ENCODE peak calls at places on chromosomes 7 and 10, in nine cellular contexts. G is HEK293T; V is amniotic epithelial cell; S is activated naive CD4-positive, alpha-beta T cell treated with anti-CD3 and anti-CD28 coated beads, Interleukin-2, amount 10 ng/mL, durations not matched to agents 7 days and 5 days; M is stomach; T is T-helper 2 cell treated with Interferon-gamma antibody and Interleukin-4, amounts not matched to agents 5 μg/mL and 100 μg/mL, for 36 hours; Y is fibroblast of the aortic adventitia; D is AML-193; B is LoVo. U is an unnamed sample.
A peak's percentile ranks its signal among the peaks of the same experiment; 100 is the strongest.

GRCh38 chr10:133351408-133352318 is 4.5 kb downstream of the PRAP1 start:
- DNase-seq in D (no peak), M (no peak), G (no peak), T (no peak), S (no peak), V (no peak), Y (no peak), B (no peak), U (no peak)

GRCh38 chr10:3852147-3852904 is 67.3 kb upstream of the KLF6 start:
- DNase-seq in S (peak; percentile 62), Y (peak; percentile 97), V (peak; percentile 99), B (peak; percentile 98), D (peak; percentile 29), M (peak; percentile 93), G (peak; percentile 41), T (peak; percentile 77), U (peak; percentile 97)

GRCh38 chr7:15005672-15006071 is 103.1 kb upstream of the DGKB start:
- DNase-seq in M (no peak), T (no peak), S (no peak), B (no peak), V (no peak), Y (no peak), G (no peak), D (no peak), U (no peak)

GRCh38 chr7:112023282-112023681 is 182.9 kb downstream of the DOCK4 start:
- DNase-seq in B (no peak), D (no peak), T (no peak), V (no peak), G (no peak), S (no peak), Y (peak; percentile 18), M (no peak), U (no peak)

GRCh38 chr10:93445097-93445960 is 36.8 kb downstream of the MYOF start:
- DNase-seq in S (no peak), Y (peak; percentile 94), T (no peak), G (peak; percentile 62), D (no peak), M (peak; percentile 97), B (peak; percentile 87), V (peak; percentile 98), U (peak; percentile 99)

GRCh38 chr7:42730621-42731020 is 181.2 kb downstream of the C7orf25 start:
- DNase-seq in T (no peak), S (no peak), G (no peak), M (no peak), B (no peak), V (no peak), Y (peak; percentile 58), D (no peak), U (no peak)

GRCh38 chr10:76082956-76083355 is 651.5 kb downstream of the LRMDA start:
- DNase-seq in M (no peak), B (peak; percentile 34), Y (peak; percentile 53), T (no peak), V (peak; percentile 89), S (no peak), G (no peak), D (no peak), U (peak; percentile 52)

GRCh38 chr7:38178695-38179344 is 775 bp downstream of the STARD3NL start:
- DNase-seq in Y (peak; percentile 63), V (peak; percentile 44), S (no peak), D (peak; percentile 34), G (no peak), M (no peak), B (peak; percentile 10), T (no peak), U (no peak)

U was measured in A549.